ENCODE peak calls at places on chromosomes 6 and 20, in ten cellular contexts. Z is fibroblast of lung; E is transverse colon; V is effector memory CD4-positive, alpha-beta T cell; I is NCI-H1092 treated with DMSO at 0.1 percent for 48 hours; O is stimulated activated CD4-positive, alpha-beta T cell treated with anti-CD3 and anti-CD28 coated beads, Interleukin-15, amount 100 ng/mL, for 1 hour; M is T-cell; U is NCI-H1105 treated with DMSO at 0.1 percent for 48 hours; D is MM.1S; G is H54. R is an unnamed sample.

GRCh38 chr6:89372506-89372901 is 20.0 kb upstream of the UBE2J1 start:
- DNase-seq in Z (no peak), E (peak), V (no peak), I (no peak), O (no peak), M (no peak), U (no peak), D (peak), G (no peak), R (peak)

GRCh38 chr6:71349976-71350615 is 61.5 kb downstream of the OGFRL1 start:
- DNase-seq in Z (peak), E (no peak), V (no peak), I (no peak), O (no peak), M (no peak), U (no peak), D (no peak), G (no peak), R (no peak)

GRCh38 chr6:34146801-34147592 is 1.1 kb upstream of the GRM4 start:
- DNase-seq in Z (peak), E (no peak), V (no peak), I (no peak), O (no peak), M (no peak), U (no peak), D (no peak), G (no peak), R (no peak)

GRCh38 chr20:33686008-33686983 is at the start of gene E2F1:
- DNase-seq in Z (peak), E (peak), V (peak), I (peak), O (peak), M (peak), U (peak), D (peak), G (peak), R (peak)

GRCh38 chr6:5580736-5581568 is 319.6 kb downstream of the FARS2 start:
- DNase-seq in Z (no peak), E (no peak), V (no peak), I (peak), O (no peak), M (peak), U (no peak), D (no peak), G (no peak), R (no peak)

GRCh38 chr6:72040106-72040505 is 153.8 kb downstream of the RIMS1 start:
- DNase-seq in Z (no peak), E (no peak), V (no peak), I (no peak), O (no peak), M (no peak), U (peak), D (no peak), G (no peak), R (peak)

GRCh38 chr6:25652007-25652515 is at the start of gene SCGN:
- DNase-seq in Z (peak), E (peak), V (no peak), I (peak), O (no peak), M (peak), U (peak), D (no peak), G (no peak), R (peak)

GRCh38 chr6:27757307-27757706 is 154.9 kb downstream of the OR2B2 start:
- DNase-seq in Z (no peak), E (peak), V (peak), I (no peak), O (peak), M (no peak), U (no peak), D (peak), G (no peak), R (peak)

GRCh38 chr6:66556936-66557335 is 849.9 kb upstream of the EYS start:
- DNase-seq in Z (no peak), E (no peak), V (no peak), I (no peak), O (no peak), M (no peak), U (no peak), D (no peak), G (no peak), R (no peak)

GRCh38 chr6:128005009-128005408 is 104.2 kb upstream of the THEMIS start:
- DNase-seq in Z (peak), E (no peak), V (no peak), I (no peak), O (no peak), M (no peak), U (no peak), D (no peak), G (no peak), R (no peak)

GRCh38 chr20:13099676-13100075 is 90.9 kb downstream of the SPTLC3 start:
- DNase-seq in Z (no peak), E (no peak), V (no peak), I (no peak), O (no peak), M (no peak), U (no peak), D (no peak), G (no peak), R (no peak)

GRCh38 chr6:139474145-139475108 is 100.0 kb upstream of the CITED2 start:
- DNase-seq in Z (peak), E (peak), V (no peak), I (peak), O (no peak), M (no peak), U (peak), D (no peak), G (no peak), R (no peak)

GRCh38 chr20:5528719-5529256 is 212.0 kb upstream of the PROKR2 start:
- DNase-seq in Z (peak), E (peak), V (peak), I (peak), O (peak), M (peak), U (peak), D (peak), G (peak), R (peak)

GRCh38 chr20:34390769-34391447 is 27.8 kb downstream of the ITCH start:
- DNase-seq in Z (peak), E (peak), V (no peak), I (no peak), O (no peak), M (no peak), U (no peak), D (peak), G (no peak), R (no peak)

GRCh38 chr20:58149412-58150091 is 78.9 kb downstream of the ANKRD60 start:
- DNase-seq in Z (no peak), E (no peak), V (no peak), I (no peak), O (no peak), M (no peak), U (no peak), D (no peak), G (no peak), R (no peak)

GRCh38 chr6:53910834-53911233 is 116.0 kb downstream of the LRRC1 start:
- DNase-seq in Z (no peak), E (no peak), V (no peak), I (no peak), O (no peak), M (no peak), U (no peak), D (no peak), G (no peak), R (peak)

GRCh38 chr6:27617700-27618689 is 145.1 kb upstream of the ZNF184 start:
- DNase-seq in Z (peak), E (no peak), V (no peak), I (no peak), O (no peak), M (no peak), U (peak), D (no peak), G (no peak), R (no peak)

GRCh38 chr6:73451166-73452106 is 661 bp downstream of the CGAS start:
- DNase-seq in Z (peak), E (peak), V (peak), I (peak), O (peak), M (peak), U (no peak), D (peak), G (no peak), R (peak)

GRCh38 chr6:52574709-52575489 is 2.0 kb downstream of the TRAM2 start:
- DNase-seq in Z (peak), E (peak), V (peak), I (no peak), O (peak), M (peak), U (no peak), D (peak), G (no peak), R (no peak)

GRCh38 chr20:49119972-49120371 is 68.2 kb downstream of the STAU1 start:
- DNase-seq in Z (no peak), E (no peak), V (no peak), I (no peak), O (no peak), M (no peak), U (no peak), D (peak), G (no peak), R (no peak)

R was measured in NCI-H510A treated with DMSO at 0.1 percent for 48 hours.